ENCODE peak calls at places on chromosomes 13 and 19, in ten cellular contexts. U, W, N, H, D, X, G, R, C and Y are unnamed samples.

GRCh38 chr13:65597839-65598818 is 1632.0 kb downstream of the PCDH9 start:
- DNase-seq in U (no peak), W (no peak), N (no peak), H (no peak), D (no peak), X (peak; percentile 63), G (no peak), R (no peak), C (no peak), Y (no peak)

GRCh38 chr13:97986841-97987240 is 33.4 kb downstream of the IPO5 start:
- DNase-seq in U (no peak), W (no peak), N (no peak), H (no peak), D (peak; percentile 37), X (no peak), G (no peak), R (no peak), C (no peak), Y (no peak)

GRCh38 chr19:748274-748598 is 2.7 kb upstream of the MISP start:
- DNase-seq in U (no peak), W (no peak), N (peak; percentile 55), H (no peak), D (peak; percentile 40), X (no peak), G (no peak), R (no peak), C (no peak), Y (no peak)

GRCh38 chr13:47184311-47184710 is 287.5 kb upstream of the HTR2A start:
- DNase-seq in U (no peak), W (no peak), N (no peak), H (no peak), D (no peak), X (peak; percentile 4), G (no peak), R (no peak), C (no peak), Y (no peak)

GRCh38 chr13:52832268-52832667 is 16.2 kb downstream of the PCDH8 start:
- DNase-seq in U (no peak), W (no peak), N (no peak), H (no peak), D (no peak), X (no peak), G (no peak), R (no peak), C (no peak), Y (no peak)

GRCh38 chr13:35712907-35713685 is 236.6 kb upstream of the MAB21L1 start:
- DNase-seq in U (no peak), W (no peak), N (peak; percentile 47), H (no peak), D (no peak), X (peak; percentile 71), G (no peak), R (peak; percentile 34), C (no peak), Y (no peak)

GRCh38 chr19:6739390-6739883 is at the start of gene TRIP10:
- DNase-seq in U (peak; percentile 66), W (peak; percentile 50), N (peak; percentile 94), H (peak; percentile 99), D (peak; percentile 90), X (peak; percentile 72), G (peak; percentile 93), R (peak; percentile 90), C (no peak), Y (no peak)

GRCh38 chr13:32735859-32736258 is 149.6 kb downstream of the PDS5B start:
- DNase-seq in U (no peak), W (no peak), N (no peak), H (no peak), D (no peak), X (no peak), G (no peak), R (no peak), C (no peak), Y (no peak)

GRCh38 chr13:114146173-114146572 is 13.8 kb upstream of the RASA3 start:
- DNase-seq in U (no peak), W (no peak), N (no peak), H (no peak), D (no peak), X (no peak), G (no peak), R (no peak), C (no peak), Y (peak; percentile 29)

GRCh38 chr13:99658266-99658991 is 157.2 kb downstream of the TM9SF2 start:
- DNase-seq in U (peak; percentile 36), W (no peak), N (peak; percentile 59), H (no peak), D (peak; percentile 38), X (peak; percentile 25), G (peak; percentile 59), R (peak; percentile 92), C (no peak), Y (no peak)
- H3K9me3 ChIP-seq in U (no peaks in the 10 kb centered on the region), W (no peaks in the 10 kb centered on the region), N (no peaks in the 10 kb centered on the region), H (no peaks in the 10 kb centered on the region), D (no peaks in the 10 kb centered on the region), X (no peaks in the 10 kb centered on the region), G (no peaks in the 10 kb centered on the region), R (no peaks in the 10 kb centered on the region), C (no peaks in the 10 kb centered on the region), Y (no peaks in the 10 kb centered on the region)

DNA sequence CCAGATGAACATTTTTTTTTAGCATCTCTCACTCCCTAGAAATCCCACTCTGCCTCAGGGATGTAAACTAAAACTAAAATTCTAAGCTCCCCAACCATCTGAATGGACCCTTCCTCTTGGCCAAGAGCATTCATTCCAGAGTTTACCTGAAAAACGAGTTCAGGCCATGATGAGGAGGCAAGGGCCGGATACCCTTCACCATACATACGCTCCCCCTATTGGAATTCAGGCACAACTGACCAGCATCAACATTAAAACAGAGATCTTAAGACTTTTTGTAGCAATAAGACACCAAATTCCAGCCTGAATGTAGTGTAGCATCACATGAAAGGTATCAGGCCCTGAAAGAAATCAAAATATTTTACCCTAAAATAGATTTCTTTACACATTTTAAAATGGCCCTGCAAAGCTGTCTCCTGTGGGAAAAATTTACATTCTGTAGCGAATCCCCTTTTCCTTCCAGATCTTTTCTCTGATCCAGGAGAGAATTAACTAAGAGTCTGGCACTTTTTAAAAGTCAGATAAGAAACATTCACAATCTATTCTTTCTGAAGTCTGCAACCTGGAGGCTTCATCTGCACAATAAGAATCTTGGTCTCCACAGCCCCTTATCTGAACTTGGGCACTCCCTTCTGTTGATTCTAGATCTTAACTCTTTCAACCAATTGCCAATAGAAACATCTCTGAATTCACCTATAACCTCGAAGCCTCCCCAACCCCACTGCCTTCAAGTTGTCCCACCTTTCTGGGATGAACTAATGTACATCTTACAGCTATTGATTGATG is 888.5 kb downstream of the UQCRFS1 start:
- DNase-seq in U (no peak), W (no peak), N (no peak), H (no peak), D (no peak), X (no peak), G (no peak), R (no peak), C (no peak), Y (no peak)
- TF ChIP-seq CTCF in U (no peak), W (no peak), N (peak; percentile 14), H (no peak), D (no peak), X (no peak), G (no peak), R (no peak), C (peak; percentile 36), Y (no peak)

DNA sequence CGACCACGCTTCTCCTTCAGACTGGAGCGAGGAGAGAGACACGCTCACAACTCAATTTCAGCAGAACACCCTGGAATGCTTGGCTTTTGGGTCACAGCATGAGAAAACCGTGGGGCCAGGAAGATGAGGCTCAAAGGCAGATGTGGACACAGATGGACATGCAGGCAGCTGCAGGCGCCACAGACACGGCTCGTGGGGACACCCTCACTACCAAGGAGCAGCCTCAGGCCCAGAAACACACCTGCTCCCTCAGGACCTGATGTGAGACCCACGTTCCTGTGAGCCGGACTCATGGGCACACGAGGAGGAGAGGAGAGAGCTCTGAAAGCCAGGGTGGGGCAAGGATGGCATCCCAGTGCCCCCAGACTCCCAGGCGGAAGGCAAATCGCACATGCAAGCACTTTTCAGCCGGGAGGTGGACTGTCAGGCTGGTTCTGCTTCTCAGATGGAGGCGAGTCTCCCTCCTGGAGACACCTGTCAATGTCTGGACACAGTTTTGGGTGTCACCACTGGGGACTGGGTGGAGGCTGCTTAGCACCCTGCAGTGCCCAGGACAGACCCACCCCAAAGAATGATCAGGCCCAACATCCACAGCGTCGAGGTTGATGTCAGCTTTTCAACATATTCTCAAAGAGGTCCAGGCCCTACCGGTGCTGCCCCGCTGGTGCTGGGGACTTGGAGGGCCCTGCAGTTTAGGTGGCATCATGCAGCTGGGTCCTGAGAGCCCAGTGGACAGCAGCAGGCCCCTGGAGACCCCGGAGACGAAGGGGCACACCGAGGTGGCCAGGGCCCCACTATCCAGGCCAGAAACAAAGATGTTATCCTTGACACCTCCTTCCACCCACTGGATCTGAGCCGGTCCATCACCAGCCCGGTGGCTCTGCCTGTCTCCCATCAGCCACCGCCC is 2.3 kb downstream of the ABHD17A start:
- DNase-seq in U (no peak), W (no peak), N (no peak), H (peak; percentile 89), D (no peak), X (no peak), G (no peak), R (no peak), C (no peak), Y (no peak)
- H3K4me3 ChIP-seq in U (no peak overlapping the region), W (peak overlapping the region; percentile 95), N (peak overlapping the region; percentile 93), H (peak overlapping the region; percentile 94), D (peak overlapping the region; percentile 96), X (peak overlapping the region; percentile 7), G (peak overlapping the region; percentile 97), R (peak overlapping the region; percentile 94), C (peak overlapping the region; percentile 76), Y (no peak overlapping the region)

DNA sequence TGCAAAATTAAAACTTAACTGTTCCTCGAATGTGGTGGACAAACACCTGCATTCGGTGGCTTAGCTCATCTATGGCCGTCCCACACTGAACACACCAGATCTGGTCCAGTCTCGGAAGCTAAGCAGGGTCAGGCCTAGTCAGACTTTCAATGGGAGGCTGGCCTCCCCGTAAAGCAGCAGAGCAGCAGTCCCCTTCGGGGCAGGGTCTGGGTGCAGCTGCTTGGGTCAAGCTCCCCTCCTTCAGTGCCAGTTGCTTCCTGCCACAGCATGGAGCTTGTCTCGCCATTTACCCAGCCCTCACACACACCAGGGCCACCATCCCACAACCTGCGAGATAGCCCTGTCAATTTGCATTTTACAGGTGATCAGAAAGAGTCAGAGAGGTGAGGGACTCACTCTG is 93.2 kb downstream of the TUBA3C start:
- DNase-seq in U (no peak), W (no peak), N (no peak), H (no peak), D (no peak), X (no peak), G (no peak), R (no peak), C (no peak), Y (no peak)
- H3K9me3 ChIP-seq in U (peaks cover 15% of the 10 kb centered on the region), W (no peaks in the 10 kb centered on the region), N (no peaks in the 10 kb centered on the region), H (peaks cover 7% of the 10 kb centered on the region), D (no peaks in the 10 kb centered on the region), X (peaks cover 60% of the 10 kb centered on the region), G (no peaks in the 10 kb centered on the region), R (no peaks in the 10 kb centered on the region), C (no peaks in the 10 kb centered on the region), Y (no peaks in the 10 kb centered on the region)